ENCODE peak calls at places on chromosomes 13 and 19, in seven cellular contexts. I is NB4; Y is CD4-positive, alpha-beta T cell; F is mucosa of descending colon; O is HFFc6; D is AG10803; L is left lung. A is an unnamed sample.

GRCh38 chr19:39401549-39402416 is 4.9 kb upstream of the ZFP36 start:
- DNase-seq in I (peak), Y (peak), F (peak), O (peak), D (peak), L (no peak), A (peak)

GRCh38 chr13:51032831-51033230 is 78.2 kb downstream of the C13orf42 start:
- DNase-seq in I (no peak), Y (no peak), F (no peak), O (no peak), D (no peak), L (no peak), A (no peak)

GRCh38 chr19:51779703-51780102 is 15.3 kb upstream of the FPR3 start:
- DNase-seq in I (no peak), Y (no peak), F (no peak), O (no peak), D (no peak), L (no peak), A (no peak)

GRCh38 chr13:21069561-21070004 is 8.2 kb upstream of the LATS2 start:
- DNase-seq in I (peak), Y (no peak), F (no peak), O (peak), D (peak), L (no peak), A (no peak)

GRCh38 chr13:41917641-41918040 is 43.3 kb downstream of the VWA8 start:
- DNase-seq in I (peak), Y (no peak), F (no peak), O (peak), D (peak), L (no peak), A (no peak)

GRCh38 chr19:18227781-18228271 is 1.6 kb upstream of the PDE4C start:
- DNase-seq in I (no peak), Y (no peak), F (no peak), O (no peak), D (no peak), L (no peak), A (no peak)

GRCh38 chr19:40341601-40342482 is 6.4 kb downstream of the C19orf47 start:
- DNase-seq in I (no peak), Y (no peak), F (no peak), O (no peak), D (peak), L (peak), A (no peak)

GRCh38 chr13:23292596-23292995 is 111.8 kb downstream of the SGCG start:
- DNase-seq in I (no peak), Y (no peak), F (no peak), O (no peak), D (no peak), L (no peak), A (no peak)

GRCh38 chr19:46192990-46193650 is 36.4 kb upstream of the IGFL1 start:
- DNase-seq in I (peak), Y (no peak), F (no peak), O (peak), D (peak), L (no peak), A (peak)

GRCh38 chr19:32450217-32450616 is 44.6 kb downstream of the DPY19L3 start:
- DNase-seq in I (no peak), Y (no peak), F (no peak), O (no peak), D (no peak), L (no peak), A (no peak)

GRCh38 chr13:39341238-39341637 is 261.8 kb downstream of the LHFPL6 start:
- DNase-seq in I (no peak), Y (no peak), F (no peak), O (no peak), D (no peak), L (no peak), A (no peak)

GRCh38 chr13:21933001-21933400 is 262.1 kb downstream of the FGF9 start:
- DNase-seq in I (no peak), Y (no peak), F (no peak), O (no peak), D (no peak), L (no peak), A (no peak)

GRCh38 chr19:40365613-40366401 is 17.3 kb downstream of the PLD3 start:
- DNase-seq in I (peak), Y (peak), F (no peak), O (no peak), D (peak), L (peak), A (peak)

GRCh38 chr19:6324757-6325156 is 8.7 kb downstream of the ACER1 start:
- DNase-seq in I (no peak), Y (no peak), F (no peak), O (no peak), D (no peak), L (no peak), A (no peak)

GRCh38 chr13:67045357-67045756 is 184.8 kb downstream of the PCDH9 start:
- DNase-seq in I (no peak), Y (no peak), F (no peak), O (no peak), D (no peak), L (no peak), A (no peak)

GRCh38 chr13:59332966-59333365 is 830.8 kb downstream of the DIAPH3 start:
- DNase-seq in I (no peak), Y (no peak), F (no peak), O (no peak), D (no peak), L (no peak), A (no peak)

GRCh38 chr19:6536138-6536671 is 5.4 kb downstream of the TNFSF9 start:
- DNase-seq in I (peak), Y (peak), F (peak), O (peak), D (no peak), L (no peak), A (peak)

GRCh38 chr13:28641600-28641926 is 17.4 kb upstream of the POMP start:
- DNase-seq in I (no peak), Y (no peak), F (no peak), O (no peak), D (peak), L (no peak), A (no peak)

GRCh38 chr13:33763021-33763420 is 54.9 kb upstream of the RFC3 start:
- DNase-seq in I (no peak), Y (no peak), F (no peak), O (no peak), D (no peak), L (no peak), A (no peak)

GRCh38 chr13:92804926-92805325 is 421.7 kb upstream of the GPC6 start:
- DNase-seq in I (no peak), Y (no peak), F (no peak), O (no peak), D (peak), L (no peak), A (no peak)

GRCh38 chr19:32404939-32405430 is 585 bp upstream of the DPY19L3 start:
- DNase-seq in I (no peak), Y (no peak), F (peak), O (no peak), D (peak), L (peak), A (no peak)

GRCh38 chr13:102848956-102849355 is 3.1 kb downstream of the ERCC5 start:
- DNase-seq in I (no peak), Y (no peak), F (no peak), O (no peak), D (peak), L (no peak), A (no peak)

GRCh38 chr19:14175351-14175792 is 30.6 kb downstream of the ADGRL1 start:
- DNase-seq in I (no peak), Y (no peak), F (no peak), O (no peak), D (no peak), L (no peak), A (no peak)

GRCh38 chr19:44949550-44949949 is 3.7 kb downstream of the APOC2 start:
- DNase-seq in I (no peak), Y (no peak), F (no peak), O (no peak), D (no peak), L (no peak), A (no peak)

GRCh38 chr13:85651440-85651839 is 147.8 kb downstream of the SLITRK6 start:
- DNase-seq in I (no peak), Y (no peak), F (no peak), O (no peak), D (no peak), L (peak), A (no peak)

GRCh38 chr13:23159587-23160240 is 21.1 kb upstream of the SGCG start:
- DNase-seq in I (no peak), Y (no peak), F (no peak), O (no peak), D (no peak), L (no peak), A (no peak)

GRCh38 chr13:30607908-30608307 is 9.8 kb upstream of the USPL1 start:
- DNase-seq in I (peak), Y (peak), F (no peak), O (no peak), D (no peak), L (no peak), A (no peak)

GRCh38 chr19:10333758-10334339 is 520 bp upstream of the RAVER1 start:
- DNase-seq in I (no peak), Y (no peak), F (no peak), O (peak), D (no peak), L (no peak), A (no peak)

GRCh38 chr13:108911807-108912206 is 282.4 kb downstream of the MYO16 start:
- DNase-seq in I (no peak), Y (no peak), F (no peak), O (no peak), D (no peak), L (no peak), A (no peak)

GRCh38 chr13:108915634-108916497 is 286.5 kb downstream of the MYO16 start:
- DNase-seq in I (peak), Y (peak), F (peak), O (peak), D (peak), L (peak), A (peak)

GRCh38 chr13:108919036-108919907 is 289.9 kb downstream of the MYO16 start:
- DNase-seq in I (no peak), Y (no peak), F (no peak), O (no peak), D (peak), L (peak), A (no peak)

GRCh38 chr13:108917581-108917980 is 288.2 kb downstream of the MYO16 start:
- DNase-seq in I (no peak), Y (no peak), F (no peak), O (peak), D (peak), L (no peak), A (no peak)

GRCh38 chr13:108915095-108915633 is 285.8 kb downstream of the MYO16 start:
- DNase-seq in I (peak), Y (no peak), F (no peak), O (peak), D (peak), L (no peak), A (no peak)
- TF ChIP-seq CTCF in I (peak), Y (no peak), F (no peak), O (peak), D (peak), L (no peak), A (peak)

DNA sequence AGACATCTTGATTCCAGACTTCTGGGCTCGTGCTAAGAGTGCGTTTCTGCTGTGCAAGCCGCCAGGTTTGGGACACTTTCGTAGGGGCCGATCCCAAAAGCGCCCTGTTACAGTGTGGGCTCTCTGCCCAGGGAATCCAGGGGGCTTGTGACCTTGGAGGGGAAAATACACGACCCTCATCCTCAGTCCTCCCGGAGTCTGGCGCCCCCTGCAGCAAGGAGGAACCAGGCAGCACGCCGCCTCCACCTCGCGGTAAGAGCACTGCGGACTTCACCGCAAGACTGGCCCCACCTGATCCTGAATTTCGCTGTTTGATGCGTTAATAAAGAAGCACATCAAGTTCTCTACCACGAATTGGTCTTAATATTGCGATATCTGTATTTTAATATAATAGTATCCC is 5.2 kb downstream of the POLRMT start:
- DNase-seq in I (peak), Y (no peak), F (no peak), O (no peak), D (no peak), L (no peak), A (no peak)
- TF ChIP-seq CTCF in I (no peak), Y (no peak), F (no peak), O (peak), D (peak), L (no peak), A (peak)

GRCh38 chr19:17070421-17070820 is 4.8 kb downstream of the HAUS8 start:
- DNase-seq in I (peak), Y (no peak), F (no peak), O (no peak), D (no peak), L (no peak), A (no peak)
- TF ChIP-seq CTCF in I (no peak), Y (no peak), F (no peak), O (no peak), D (no peak), L (no peak), A (no peak)

GRCh38 chr19:1177322-1178114 is 3.5 kb upstream of the SBNO2 start:
- DNase-seq in I (peak), Y (no peak), F (peak), O (peak), D (peak), L (peak), A (no peak)
- TF ChIP-seq CTCF in I (no peak), Y (no peak), F (no peak), O (peak), D (peak), L (no peak), A (peak)

GRCh38 chr19:15841875-15842569 is 26.6 kb upstream of the OR10H1 start:
- DNase-seq in I (peak), Y (no peak), F (no peak), O (no peak), D (no peak), L (no peak), A (no peak)
- TF ChIP-seq CTCF in I (peak), Y (no peak), F (no peak), O (peak), D (no peak), L (no peak), A (no peak)

DNA sequence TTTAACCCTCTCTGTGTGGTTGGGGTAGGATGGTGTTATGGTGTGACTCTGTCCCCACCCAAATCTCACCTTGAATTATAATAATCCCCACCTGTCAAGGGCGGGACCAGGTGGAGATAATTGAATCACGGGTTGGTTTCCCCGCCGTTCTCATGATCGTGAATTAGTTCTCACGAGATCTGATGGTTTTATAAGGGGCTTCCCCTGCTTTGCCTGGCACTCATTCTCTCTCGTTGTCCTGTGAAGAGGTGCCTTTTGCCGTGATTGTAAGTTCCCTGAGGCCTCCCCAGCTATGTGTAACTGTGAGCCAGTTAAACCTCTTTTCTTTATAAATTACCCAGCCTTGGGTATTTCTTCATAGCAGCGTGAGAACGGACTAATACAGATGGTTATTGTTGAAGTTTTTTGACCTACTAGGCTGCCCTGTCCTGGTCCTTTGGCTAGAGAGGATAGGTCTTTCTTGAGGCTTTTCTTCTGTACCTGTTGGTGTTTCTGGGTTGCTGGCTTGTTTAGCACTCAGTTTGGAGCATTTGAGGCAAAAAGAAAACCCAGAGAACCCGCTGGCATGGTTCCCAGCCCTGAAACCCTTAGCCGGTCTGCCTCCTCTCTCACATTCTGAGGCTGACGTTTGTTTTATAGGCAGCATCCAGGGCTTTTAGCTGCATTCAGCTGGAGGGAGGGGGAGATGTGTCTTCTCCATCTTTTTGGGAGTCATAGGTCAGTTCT is 69.0 kb downstream of the ARHGEF7 start:
- DNase-seq in I (no peak), Y (no peak), F (no peak), O (no peak), D (no peak), L (no peak), A (no peak)
- TF ChIP-seq CTCF in I (no peak), Y (no peak), F (no peak), O (no peak), D (no peak), L (no peak), A (no peak)